ENCODE peak calls at places on chromosomes 12 and 14, in nine cellular contexts. L is IMR-90, R is SK-N-SH, I is neuronal stem cell, T is fibroblast of lung, M is A549, F is astrocyte, H is OCI-LY7, J is MM.1S. V is an unnamed sample. For H3K9me3, the result is how much of the 10 kb centered on the place peaks cover.

GRCh38 chr12:76457818-76458217 is 101.8 kb downstream of the OSBPL8 start:
- DNase-seq in L (no peak), R (no peak), I (no peak), T (no peak), M (no peak), F (no peak), H (no peak), J (no peak), V (no peak)

GRCh38 chr14:61475316-61475715 is 153.9 kb downstream of the PRKCH start:
- DNase-seq in L (peak), R (no peak), I (peak), T (peak), M (peak), F (peak), H (peak), J (peak), V (peak)

GRCh38 chr14:65302571-65303184 is 109.9 kb upstream of the FUT8 start:
- DNase-seq in L (no peak), R (no peak), I (no peak), T (no peak), M (no peak), F (no peak), H (peak), J (no peak), V (no peak)

GRCh38 chr12:57093412-57094193 is 4.7 kb downstream of the NAB2 start:
- DNase-seq in L (peak), R (peak), I (peak), T (peak), M (peak), F (peak), H (peak), J (peak), V (peak)

GRCh38 chr12:12901158-12901791 is 9.9 kb downstream of the GPRC5A start:
- DNase-seq in L (peak), R (no peak), I (no peak), T (peak), M (peak), F (peak), H (no peak), J (no peak), V (no peak)

GRCh38 chr14:29627141-29627540 is 300.5 kb downstream of the PRKD1 start:
- DNase-seq in L (peak), R (no peak), I (no peak), T (peak), M (no peak), F (peak), H (no peak), J (no peak), V (no peak)

GRCh38 chr12:116018282-116018681 is 259.2 kb downstream of the MED13L start:
- DNase-seq in L (peak), R (no peak), I (no peak), T (peak), M (no peak), F (no peak), H (no peak), J (no peak), V (no peak)

GRCh38 chr12:96462571-96463280 is 26.7 kb upstream of the CFAP54 start:
- DNase-seq in L (no peak), R (no peak), I (no peak), T (no peak), M (no peak), F (no peak), H (no peak), J (no peak), V (no peak)

GRCh38 chr14:26765768-26766550 is 168.1 kb upstream of the NOVA1 start:
- DNase-seq in L (peak), R (no peak), I (peak), T (peak), M (peak), F (peak), H (no peak), J (no peak), V (peak)

GRCh38 chr12:28176295-28176694 is 14.0 kb upstream of the CCDC91 start:
- DNase-seq in L (no peak), R (no peak), I (no peak), T (no peak), M (no peak), F (no peak), H (no peak), J (no peak), V (no peak)

GRCh38 chr14:88695873-88696272 is 96.9 kb downstream of the EML5 start:
- DNase-seq in L (peak), R (no peak), I (no peak), T (peak), M (no peak), F (peak), H (no peak), J (no peak), V (no peak)

GRCh38 chr12:27523305-27523641 is 733 bp upstream of the PPFIBP1 start:
- DNase-seq in L (no peak), R (peak), I (no peak), T (no peak), M (no peak), F (no peak), H (no peak), J (peak), V (no peak)

GRCh38 chr12:68455676-68456345 is 123.6 kb upstream of the MDM1 start:
- DNase-seq in L (peak), R (no peak), I (no peak), T (no peak), M (no peak), F (peak), H (peak), J (peak), V (no peak)

GRCh38 chr14:79734151-79734550 is 477.2 kb downstream of the DIO2 start:
- DNase-seq in L (no peak), R (no peak), I (no peak), T (no peak), M (no peak), F (no peak), H (no peak), J (no peak), V (no peak)
- H3K9me3 ChIP-seq in L (under half), R (under half), I (under half), T (under half), M (under half), F (under half), H (under half), J (under half), V (under half)

GRCh38 chr14:34682787-34683321 is 31.5 kb downstream of the CFL2 start:
- DNase-seq in L (no peak), R (no peak), I (no peak), T (peak), M (no peak), F (peak), H (peak), J (no peak), V (no peak)
- H3K4me2 ChIP-seq in L (no peak), R (peak), I (no peak), T (no peak), M (no peak), F (no peak), H (peak), J (no peak), V (no peak)

GRCh38 chr12:49929581-49929980 is 21.0 kb upstream of the AQP2 start:
- DNase-seq in L (no peak), R (no peak), I (no peak), T (no peak), M (no peak), F (no peak), H (no peak), J (no peak), V (no peak)
- H3K9me3 ChIP-seq in L (under half), R (under half), I (under half), T (under half), M (under half), F (under half), H (under half), J (under half), V (under half)

GRCh38 chr12:67270622-67271021 is 1.5 kb downstream of the CAND1 start:
- DNase-seq in L (no peak), R (no peak), I (no peak), T (no peak), M (no peak), F (no peak), H (no peak), J (no peak), V (peak)

GRCh38 chr12:67275380-67275913 is 6.3 kb downstream of the CAND1 start:
- DNase-seq in L (no peak), R (no peak), I (no peak), T (no peak), M (no peak), F (peak), H (no peak), J (no peak), V (no peak)

GRCh38 chr12:67276469-67276868 is 7.3 kb downstream of the CAND1 start:
- DNase-seq in L (peak), R (no peak), I (no peak), T (no peak), M (no peak), F (peak), H (no peak), J (no peak), V (no peak)

GRCh38 chr12:67271976-67272375 is 2.8 kb downstream of the CAND1 start:
- DNase-seq in L (peak), R (no peak), I (no peak), T (peak), M (no peak), F (peak), H (no peak), J (no peak), V (no peak)

GRCh38 chr12:67274186-67274585 is 5.0 kb downstream of the CAND1 start:
- DNase-seq in L (no peak), R (no peak), I (no peak), T (no peak), M (no peak), F (no peak), H (no peak), J (peak), V (no peak)
- H3K4me2 ChIP-seq in L (peak), R (no peak), I (no peak), T (peak), M (peak), F (peak), H (peak), J (peak), V (peak)

DNA sequence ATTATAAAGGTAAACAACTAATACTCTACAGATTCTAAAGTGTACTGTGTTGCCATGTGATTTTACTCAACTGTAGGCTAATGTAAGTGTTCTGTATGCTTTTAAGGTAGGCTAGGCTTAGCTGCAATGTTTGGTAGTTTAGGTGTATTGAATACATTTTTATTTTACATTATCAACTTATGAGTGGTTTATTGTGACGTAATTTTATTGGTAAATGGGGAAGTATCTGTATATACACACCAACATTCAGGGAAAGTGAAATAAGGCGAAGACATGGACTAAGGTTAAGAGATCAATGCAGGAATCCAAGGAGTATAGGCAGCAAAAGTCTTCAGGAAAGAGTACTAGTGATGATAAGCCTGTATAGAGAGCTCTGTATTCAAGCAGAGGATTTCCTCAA is 365.8 kb upstream of the MGAT4C start:
- DNase-seq in L (no peak), R (no peak), I (no peak), T (no peak), M (no peak), F (no peak), H (no peak), J (no peak), V (no peak)
- H3K9me3 ChIP-seq in L (under half), R (under half), I (under half), T (under half), M (under half), F (under half), H (under half), J (under half), V (under half)

V was measured in Karpas-422.